ENCODE peak calls at places on chromosomes 11 and 22, in seven cellular contexts. One of them, this sample, is unnamed.
A peak's percentile ranks its signal among the peaks of the same experiment; 100 is the strongest.

GRCh38 chr11:64331569-64332371 is 8.2 kb upstream of the CCDC88B start:
- DNase-seq in astrocyte of the spinal cord: peak; percentile 77
- DNase-seq in HFF-Myc: peak; percentile 60
- DNase-seq in heart right ventricle: peak; percentile 73
- DNase-seq in upper lobe of right lung: peak; percentile 95
- DNase-seq in AG10803: peak; percentile 90
- DNase-seq in neural progenitor cell: no peak
- DNase-seq in this sample: peak; percentile 93

GRCh38 chr22:34105461-34106062 is 185.3 kb upstream of the LARGE1 start:
- DNase-seq in heart right ventricle: peak; percentile 54
- DNase-seq in astrocyte of the spinal cord: no peak
- DNase-seq in neural progenitor cell: peak; percentile 79
- DNase-seq in upper lobe of right lung: peak; percentile 72
- DNase-seq in HFF-Myc: no peak
- DNase-seq in AG10803: no peak
- DNase-seq in this sample: no peak

GRCh38 chr11:35798423-35798822 is 135.8 kb downstream of the TRIM44 start:
- DNase-seq in heart right ventricle: no peak
- DNase-seq in astrocyte of the spinal cord: no peak
- DNase-seq in neural progenitor cell: no peak
- DNase-seq in upper lobe of right lung: no peak
- DNase-seq in HFF-Myc: no peak
- DNase-seq in AG10803: no peak
- DNase-seq in this sample: peak; percentile 49

GRCh38 chr11:110972640-110973039 is 260.4 kb upstream of the ARHGAP20 start:
- DNase-seq in upper lobe of right lung: no peak
- DNase-seq in AG10803: peak; percentile 66
- DNase-seq in heart right ventricle: no peak
- DNase-seq in HFF-Myc: peak; percentile 11
- DNase-seq in astrocyte of the spinal cord: peak; percentile 72
- DNase-seq in neural progenitor cell: no peak
- DNase-seq in this sample: peak; percentile 37

GRCh38 chr11:91421586-91421985 is 803.0 kb upstream of the FAT3 start:
- DNase-seq in heart right ventricle: no peak
- DNase-seq in AG10803: no peak
- DNase-seq in upper lobe of right lung: no peak
- DNase-seq in neural progenitor cell: no peak
- DNase-seq in HFF-Myc: no peak
- DNase-seq in astrocyte of the spinal cord: no peak
- DNase-seq in this sample: no peak

GRCh38 chr11:97794876-97795275 is 1225.9 kb upstream of the CNTN5 start:
- DNase-seq in neural progenitor cell: no peak
- DNase-seq in HFF-Myc: no peak
- DNase-seq in astrocyte of the spinal cord: no peak
- DNase-seq in upper lobe of right lung: no peak
- DNase-seq in AG10803: no peak
- DNase-seq in heart right ventricle: no peak
- DNase-seq in this sample: no peak

GRCh38 chr22:31752096-31752847 is 1.5 kb upstream of the DEPDC5 start:
- DNase-seq in upper lobe of right lung: no peak
- DNase-seq in HFF-Myc: no peak
- DNase-seq in neural progenitor cell: no peak
- DNase-seq in heart right ventricle: no peak
- DNase-seq in astrocyte of the spinal cord: no peak
- DNase-seq in AG10803: no peak
- DNase-seq in this sample: no peak

GRCh38 chr22:50271011-50271394 is 823 bp upstream of the MAPK11 start:
- DNase-seq in neural progenitor cell: no peak
- DNase-seq in AG10803: no peak
- DNase-seq in upper lobe of right lung: no peak
- DNase-seq in astrocyte of the spinal cord: no peak
- DNase-seq in HFF-Myc: no peak
- DNase-seq in heart right ventricle: no peak
- DNase-seq in this sample: no peak

GRCh38 chr11:78019808-78020207 is 3.3 kb downstream of the KCTD14 start:
- DNase-seq in astrocyte of the spinal cord: peak; percentile 42
- DNase-seq in AG10803: no peak
- DNase-seq in HFF-Myc: no peak
- DNase-seq in neural progenitor cell: no peak
- DNase-seq in upper lobe of right lung: no peak
- DNase-seq in heart right ventricle: no peak
- DNase-seq in this sample: peak; percentile 69

GRCh38 chr11:47863189-47863892 is 15.2 kb upstream of the NUP160 start:
- DNase-seq in HFF-Myc: peak; percentile 97
- DNase-seq in neural progenitor cell: no peak
- DNase-seq in AG10803: peak; percentile 95
- DNase-seq in astrocyte of the spinal cord: peak; percentile 78
- DNase-seq in upper lobe of right lung: no peak
- DNase-seq in heart right ventricle: no peak
- DNase-seq in this sample: no peak

GRCh38 chr11:17596711-17597110 is 49.7 kb downstream of the OTOG start:
- DNase-seq in upper lobe of right lung: peak; percentile 53
- DNase-seq in HFF-Myc: no peak
- DNase-seq in AG10803: no peak
- DNase-seq in neural progenitor cell: no peak
- DNase-seq in astrocyte of the spinal cord: no peak
- DNase-seq in heart right ventricle: no peak
- DNase-seq in this sample: no peak

GRCh38 chr22:32967285-32968101 is 90.7 kb downstream of the SYN3 start:
- DNase-seq in heart right ventricle: no peak
- DNase-seq in HFF-Myc: no peak
- DNase-seq in astrocyte of the spinal cord: no peak
- DNase-seq in neural progenitor cell: no peak
- DNase-seq in AG10803: no peak
- DNase-seq in upper lobe of right lung: no peak
- DNase-seq in this sample: no peak

GRCh38 chr11:660681-661444 is 23.8 kb downstream of the DRD4 start:
- DNase-seq in HFF-Myc: no peak
- DNase-seq in astrocyte of the spinal cord: no peak
- DNase-seq in AG10803: no peak
- DNase-seq in upper lobe of right lung: no peak
- DNase-seq in heart right ventricle: no peak
- DNase-seq in neural progenitor cell: no peak
- DNase-seq in this sample: no peak

GRCh38 chr11:78666675-78667129 is 92.0 kb upstream of the NARS2 start:
- DNase-seq in AG10803: peak; percentile 71
- DNase-seq in HFF-Myc: no peak
- DNase-seq in astrocyte of the spinal cord: no peak
- DNase-seq in upper lobe of right lung: no peak
- DNase-seq in heart right ventricle: no peak
- DNase-seq in neural progenitor cell: no peak
- DNase-seq in this sample: no peak

GRCh38 chr11:97742717-97743116 is 1278.0 kb upstream of the CNTN5 start:
- DNase-seq in neural progenitor cell: no peak
- DNase-seq in AG10803: no peak
- DNase-seq in upper lobe of right lung: no peak
- DNase-seq in HFF-Myc: no peak
- DNase-seq in astrocyte of the spinal cord: no peak
- DNase-seq in heart right ventricle: no peak
- DNase-seq in this sample: peak; percentile 3

GRCh38 chr22:19809741-19810140 is 44.9 kb downstream of the GNB1L start:
- DNase-seq in HFF-Myc: no peak
- DNase-seq in heart right ventricle: no peak
- DNase-seq in astrocyte of the spinal cord: no peak
- DNase-seq in AG10803: no peak
- DNase-seq in neural progenitor cell: no peak
- DNase-seq in upper lobe of right lung: no peak
- DNase-seq in this sample: no peak

GRCh38 chr11:122900803-122901202 is 18.2 kb downstream of the JHY start:
- DNase-seq in heart right ventricle: no peak
- DNase-seq in neural progenitor cell: no peak
- DNase-seq in astrocyte of the spinal cord: no peak
- DNase-seq in HFF-Myc: no peak
- DNase-seq in upper lobe of right lung: no peak
- DNase-seq in AG10803: peak; percentile 54
- DNase-seq in this sample: no peak

GRCh38 chr11:113952588-113952987 is 22.3 kb upstream of the HTR3A start:
- DNase-seq in upper lobe of right lung: peak; percentile 68
- DNase-seq in neural progenitor cell: no peak
- DNase-seq in HFF-Myc: no peak
- DNase-seq in astrocyte of the spinal cord: no peak
- DNase-seq in AG10803: no peak
- DNase-seq in heart right ventricle: no peak
- DNase-seq in this sample: no peak

GRCh38 chr11:25734592-25735211 is 597.2 kb upstream of the ANO3 start:
- DNase-seq in AG10803: no peak
- DNase-seq in HFF-Myc: no peak
- DNase-seq in neural progenitor cell: peak; percentile 65
- DNase-seq in heart right ventricle: no peak
- DNase-seq in astrocyte of the spinal cord: peak; percentile 36
- DNase-seq in upper lobe of right lung: no peak
- DNase-seq in this sample: peak; percentile 58

GRCh38 chr11:78171951-78172350 is 16.5 kb downstream of the KCTD21 start:
- DNase-seq in neural progenitor cell: no peak
- DNase-seq in HFF-Myc: no peak
- DNase-seq in upper lobe of right lung: no peak
- DNase-seq in astrocyte of the spinal cord: no peak
- DNase-seq in AG10803: no peak
- DNase-seq in heart right ventricle: no peak
- DNase-seq in this sample: no peak

GRCh38 chr11:124917115-124917637 is 1.9 kb upstream of the HEPN1 start:
- DNase-seq in neural progenitor cell: no peak
- DNase-seq in heart right ventricle: no peak
- DNase-seq in HFF-Myc: no peak
- DNase-seq in astrocyte of the spinal cord: peak; percentile 54
- DNase-seq in AG10803: peak; percentile 46
- DNase-seq in upper lobe of right lung: no peak
- DNase-seq in this sample: no peak

GRCh38 chr11:66291706-66292542 is at the start of gene TMEM151A:
- DNase-seq in HFF-Myc: no peak
- DNase-seq in AG10803: no peak
- DNase-seq in neural progenitor cell: peak; percentile 59
- DNase-seq in upper lobe of right lung: no peak
- DNase-seq in astrocyte of the spinal cord: no peak
- DNase-seq in heart right ventricle: no peak
- DNase-seq in this sample: no peak
- H3K4me3 ChIP-seq in HFF-Myc: no peak within 1 kb of the TSS
- H3K4me3 ChIP-seq in AG10803: no peak within 1 kb of the TSS
- H3K4me3 ChIP-seq in neural progenitor cell: peak within 1 kb of the TSS; percentile 53
- H3K4me3 ChIP-seq in upper lobe of right lung: peak within 1 kb of the TSS; percentile 34
- H3K4me3 ChIP-seq in astrocyte of the spinal cord: no peak within 1 kb of the TSS
- H3K4me3 ChIP-seq in heart right ventricle: peak within 1 kb of the TSS; percentile 39
- H3K4me3 ChIP-seq in this sample: no peak within 1 kb of the TSS

DNA sequence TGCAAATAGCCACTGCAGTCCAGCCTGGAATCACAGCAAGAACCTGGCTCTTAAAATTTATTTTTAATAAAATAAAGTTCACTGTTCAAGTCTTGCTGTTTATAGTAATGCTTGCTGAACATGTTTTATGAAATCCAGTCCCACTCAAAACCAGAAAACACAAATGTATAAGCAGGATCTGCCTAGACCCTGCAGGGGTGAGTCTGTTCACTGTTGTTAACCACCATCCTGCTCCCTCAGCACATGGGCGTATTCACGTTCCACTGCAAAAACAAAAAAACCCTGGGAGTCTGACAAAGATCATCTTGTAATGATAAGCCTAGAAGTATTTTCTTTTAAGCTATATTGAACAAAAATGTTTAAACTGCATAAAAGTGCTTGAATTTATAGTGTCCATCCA is 45.0 kb upstream of the CTTN start:
- DNase-seq in upper lobe of right lung: no peak
- DNase-seq in heart right ventricle: no peak
- DNase-seq in HFF-Myc: no peak
- DNase-seq in astrocyte of the spinal cord: no peak
- DNase-seq in AG10803: no peak
- DNase-seq in neural progenitor cell: no peak
- DNase-seq in this sample: no peak
- TF ChIP-seq CTCF in upper lobe of right lung: no peak
- TF ChIP-seq CTCF in heart right ventricle: no peak
- TF ChIP-seq CTCF in HFF-Myc: no peak
- TF ChIP-seq CTCF in astrocyte of the spinal cord: no peak
- TF ChIP-seq CTCF in AG10803: no peak
- TF ChIP-seq CTCF in neural progenitor cell: no peak
- TF ChIP-seq CTCF in this sample: no peak

GRCh38 chr11:11482726-11483125 is 129.7 kb upstream of the CSNK2A3 start:
- DNase-seq in heart right ventricle: no peak
- DNase-seq in AG10803: no peak
- DNase-seq in upper lobe of right lung: no peak
- DNase-seq in astrocyte of the spinal cord: no peak
- DNase-seq in HFF-Myc: no peak
- DNase-seq in neural progenitor cell: no peak
- DNase-seq in this sample: no peak

GRCh38 chr11:11486423-11486822 is 133.4 kb upstream of the CSNK2A3 start:
- DNase-seq in heart right ventricle: no peak
- DNase-seq in upper lobe of right lung: no peak
- DNase-seq in HFF-Myc: no peak
- DNase-seq in neural progenitor cell: no peak
- DNase-seq in AG10803: no peak
- DNase-seq in astrocyte of the spinal cord: no peak
- DNase-seq in this sample: no peak

GRCh38 chr11:11481371-11481770 is 128.3 kb upstream of the CSNK2A3 start:
- DNase-seq in AG10803: no peak
- DNase-seq in astrocyte of the spinal cord: no peak
- DNase-seq in neural progenitor cell: no peak
- DNase-seq in heart right ventricle: no peak
- DNase-seq in upper lobe of right lung: no peak
- DNase-seq in HFF-Myc: no peak
- DNase-seq in this sample: no peak

GRCh38 chr11:11483622-11484021 is 130.6 kb upstream of the CSNK2A3 start:
- DNase-seq in heart right ventricle: no peak
- DNase-seq in AG10803: no peak
- DNase-seq in HFF-Myc: no peak
- DNase-seq in neural progenitor cell: no peak
- DNase-seq in astrocyte of the spinal cord: no peak
- DNase-seq in upper lobe of right lung: no peak
- DNase-seq in this sample: no peak

GRCh38 chr11:11486002-11486401 is 133.0 kb upstream of the CSNK2A3 start:
- DNase-seq in upper lobe of right lung: peak; percentile 67
- DNase-seq in astrocyte of the spinal cord: no peak
- DNase-seq in HFF-Myc: no peak
- DNase-seq in AG10803: no peak
- DNase-seq in heart right ventricle: no peak
- DNase-seq in neural progenitor cell: no peak
- DNase-seq in this sample: no peak
- H3K4me3 ChIP-seq in upper lobe of right lung: no peak overlapping the region
- H3K4me3 ChIP-seq in astrocyte of the spinal cord: no peak overlapping the region
- H3K4me3 ChIP-seq in HFF-Myc: no peak overlapping the region
- H3K4me3 ChIP-seq in AG10803: no peak overlapping the region
- H3K4me3 ChIP-seq in heart right ventricle: no peak overlapping the region
- H3K4me3 ChIP-seq in neural progenitor cell: no peak overlapping the region
- H3K4me3 ChIP-seq in this sample: no peak overlapping the region

DNA sequence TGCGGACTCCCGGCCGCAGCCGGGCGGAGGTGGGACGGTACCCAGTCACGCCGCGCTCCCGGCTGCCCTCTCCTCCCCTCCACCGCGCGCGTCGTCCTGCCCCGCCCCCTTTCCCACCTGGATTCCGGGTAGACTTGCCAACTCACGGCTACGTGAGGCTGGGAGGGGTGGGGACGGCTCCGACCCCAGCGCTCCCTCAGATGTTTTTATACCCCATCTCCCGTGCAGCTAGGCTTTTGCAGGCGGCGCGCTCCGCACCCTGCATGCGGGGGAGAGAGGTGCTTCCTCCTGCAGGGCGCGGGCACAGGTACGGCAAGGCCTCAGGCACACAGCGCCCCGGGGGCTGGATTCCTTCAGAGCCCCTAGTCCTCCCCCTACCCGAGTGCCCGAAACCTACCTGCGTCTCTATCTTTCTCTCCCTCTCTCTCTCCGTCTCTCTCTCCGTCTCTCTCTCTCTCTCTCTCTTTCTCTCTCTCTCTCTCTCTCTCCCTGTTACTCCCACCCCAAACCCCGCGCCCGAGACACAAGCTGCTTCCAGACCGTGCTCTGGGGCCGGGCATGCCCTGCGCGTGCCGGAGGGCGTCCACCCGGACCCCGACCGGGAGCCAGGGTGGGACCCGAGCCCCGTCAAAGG is 1.9 kb downstream of the PDGFB start:
- DNase-seq in AG10803: no peak
- DNase-seq in neural progenitor cell: peak; percentile 53
- DNase-seq in HFF-Myc: no peak
- DNase-seq in upper lobe of right lung: no peak
- DNase-seq in heart right ventricle: no peak
- DNase-seq in astrocyte of the spinal cord: no peak
- DNase-seq in this sample: peak; percentile 54
- TF ChIP-seq CTCF in AG10803: no peak
- TF ChIP-seq CTCF in neural progenitor cell: no peak
- TF ChIP-seq CTCF in HFF-Myc: no peak
- TF ChIP-seq CTCF in upper lobe of right lung: no peak
- TF ChIP-seq CTCF in heart right ventricle: no peak
- TF ChIP-seq CTCF in astrocyte of the spinal cord: no peak
- TF ChIP-seq CTCF in this sample: no peak

This sample was measured in epithelial cell of esophagus.